ENCODE peak calls at places on chromosomes 4 and X, in six cellular contexts. I, X, G, R, L and H are unnamed samples.

GRCh38 chr4:8700576-8700975 is 108.0 kb downstream of the CPZ start:
- DNase-seq in X (no peak), I (peak), R (no peak), L (peak), G (no peak), H (no peak)

GRCh38 chr4:112002301-112002700 is 143.0 kb upstream of the FAM241A start:
- DNase-seq in R (no peak), G (no peak), L (no peak), I (no peak), X (no peak), H (no peak)

GRCh38 chr4:114945616-114946015 is 167.8 kb downstream of the NDST4 start:
- DNase-seq in G (no peak), I (no peak), L (no peak), X (no peak), R (no peak), H (no peak)

GRCh38 chr4:155237567-155237966 is 29.1 kb downstream of the NPY2R start:
- DNase-seq in X (no peak), I (no peak), G (no peak), R (no peak), L (no peak), H (no peak)

GRCh38 chr4:23660865-23661264 is 229.0 kb downstream of the PPARGC1A start:
- DNase-seq in L (no peak), I (no peak), G (no peak), R (no peak), X (no peak), H (no peak)

GRCh38 chr4:187908079-187908501 is 87.5 kb upstream of the ZFP42 start:
- DNase-seq in I (no peak), X (no peak), L (no peak), G (no peak), R (no peak), H (no peak)

GRCh38 chr4:121697626-121698025 is 846 bp upstream of the ANXA5 start:
- DNase-seq in G (no peak), L (no peak), R (no peak), X (no peak), I (no peak), H (no peak)

GRCh38 chr4:103012085-103012484 is 7.4 kb downstream of the SLC9B1 start:
- DNase-seq in L (no peak), G (peak), X (no peak), R (no peak), I (no peak), H (peak)

GRCh38 chr4:82043081-82043808 is 330.5 kb downstream of the HNRNPD start:
- DNase-seq in L (no peak), G (no peak), R (no peak), I (peak), X (peak), H (no peak)

GRCh38 chrX:14029039-14029424 is 660 bp downstream of the GEMIN8 start:
- DNase-seq in I (no peak), L (no peak), X (no peak), G (no peak), R (no peak), H (no peak)
- TF ChIP-seq POLR2A in I (no peak), L (no peak), X (no peak), G (no peak), R (no peak), H (no peak)

GRCh38 chr4:56977321-56978012 is at the start of gene NOA1:
- DNase-seq in L (peak), G (peak), X (peak), R (peak), I (peak), H (peak)

GRCh38 chr4:56976283-56976877 is 1.0 kb downstream of the NOA1 start:
- DNase-seq in R (no peak), I (peak), L (peak), G (no peak), X (no peak), H (no peak)

GRCh38 chr4:56979674-56980073 is 978 bp downstream of the POLR2B start:
- DNase-seq in G (no peak), R (no peak), L (peak), X (peak), I (no peak), H (no peak)

GRCh38 chr4:56976878-56977320 is 507 bp downstream of the NOA1 start:
- DNase-seq in R (no peak), I (peak), G (no peak), L (no peak), X (peak), H (no peak)

DNA sequence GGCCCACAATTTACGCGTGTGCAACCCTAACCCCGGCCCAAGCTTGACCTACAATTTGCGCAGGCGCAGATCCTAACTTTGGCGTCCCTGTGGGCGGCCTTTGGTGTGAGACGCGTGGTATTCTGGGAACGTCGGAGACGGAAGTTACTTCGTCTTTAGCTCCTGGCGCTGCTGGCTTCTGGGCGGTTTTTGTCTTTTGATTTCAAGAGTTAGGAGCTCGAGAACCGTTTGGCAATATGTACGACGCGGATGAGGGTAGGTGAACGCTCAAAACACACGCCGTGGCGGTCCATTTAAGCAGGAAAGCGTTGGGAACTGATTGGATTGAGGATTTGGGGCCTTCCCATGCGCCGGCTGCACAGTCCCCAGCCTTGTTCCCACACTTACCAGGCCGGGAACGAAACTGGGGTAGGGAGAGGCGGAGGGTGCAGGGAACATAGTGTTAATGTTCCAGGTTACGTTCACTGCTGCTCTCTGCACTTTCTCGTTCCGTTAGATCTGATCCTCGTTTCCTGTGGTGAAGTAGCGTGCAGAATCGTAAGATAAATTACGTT is at the start of gene POLR2B:
- DNase-seq in I (peak), L (peak), G (peak), R (peak), X (peak), H (peak)
- TF ChIP-seq POLR2A in I (peak), L (no peak), G (peak), R (no peak), X (peak), H (peak)

GRCh38 chr4:3271131-3271530 is 21.7 kb upstream of the RGS12 start:
- DNase-seq in G (no peak), R (peak), I (no peak), X (no peak), L (peak), H (no peak)
- TF ChIP-seq POLR2A in G (no peak), R (no peak), I (no peak), X (no peak), L (no peak), H (no peak)

GRCh38 chrX:54181196-54181953 is 1.7 kb downstream of the FAM120C start:
- DNase-seq in G (no peak), X (peak), I (no peak), L (no peak), R (no peak), H (no peak)

GRCh38 chrX:54180403-54180802 is 2.7 kb downstream of the FAM120C start:
- DNase-seq in R (no peak), L (no peak), I (no peak), X (no peak), G (no peak), H (no peak)

GRCh38 chrX:54182864-54183613 is at the start of gene FAM120C:
- DNase-seq in I (peak), X (peak), L (peak), R (peak), G (peak), H (peak)

GRCh38 chrX:54184474-54184873 is 1.4 kb upstream of the FAM120C start:
- DNase-seq in X (no peak), G (no peak), I (no peak), R (no peak), L (no peak), H (no peak)

GRCh38 chrX:54182194-54182863 is 725 bp downstream of the FAM120C start:
- DNase-seq in G (peak), R (peak), X (peak), I (peak), L (peak), H (peak)
- TF ChIP-seq POLR2A in G (no peak), R (no peak), X (peak), I (no peak), L (no peak), H (no peak)

GRCh38 chr4:183443609-183444148 is 757 bp upstream of the CDKN2AIP start:
- DNase-seq in L (peak), I (peak), X (no peak), R (no peak), G (no peak), H (no peak)
- TF ChIP-seq POLR2A in L (no peak), I (no peak), X (no peak), R (no peak), G (no peak), H (no peak)

GRCh38 chr4:3875466-3875865 is 109.3 kb downstream of the ADRA2C start:
- DNase-seq in G (no peak), I (no peak), R (no peak), L (peak), X (no peak), H (no peak)
- TF ChIP-seq POLR2A in G (no peak), I (no peak), R (no peak), L (no peak), X (no peak), H (no peak)

DNA sequence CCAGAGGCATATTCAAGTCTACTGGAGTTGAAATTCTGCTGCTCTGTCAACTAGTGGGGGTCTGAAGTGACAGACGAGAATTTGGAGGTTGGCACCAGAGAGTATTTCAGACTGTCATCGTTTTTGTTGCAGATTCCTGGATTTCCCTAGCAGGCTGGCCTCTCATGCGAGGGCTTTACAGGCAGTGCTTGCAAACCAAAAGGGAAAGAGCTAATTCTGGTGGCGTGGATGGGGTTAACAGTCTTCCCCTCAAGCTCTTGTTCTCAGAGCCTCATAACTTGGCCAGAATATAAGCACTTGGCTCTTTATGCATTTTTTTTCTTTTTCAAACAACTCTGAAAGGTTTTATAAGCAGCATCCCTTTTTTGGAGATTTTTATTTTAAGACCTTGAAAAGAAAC is at the start of gene SPARCL1:
- DNase-seq in R (peak), X (no peak), G (peak), L (no peak), I (no peak), H (peak)
- TF ChIP-seq POLR2A in R (no peak), X (peak), G (no peak), L (no peak), I (no peak), H (peak)

DNA sequence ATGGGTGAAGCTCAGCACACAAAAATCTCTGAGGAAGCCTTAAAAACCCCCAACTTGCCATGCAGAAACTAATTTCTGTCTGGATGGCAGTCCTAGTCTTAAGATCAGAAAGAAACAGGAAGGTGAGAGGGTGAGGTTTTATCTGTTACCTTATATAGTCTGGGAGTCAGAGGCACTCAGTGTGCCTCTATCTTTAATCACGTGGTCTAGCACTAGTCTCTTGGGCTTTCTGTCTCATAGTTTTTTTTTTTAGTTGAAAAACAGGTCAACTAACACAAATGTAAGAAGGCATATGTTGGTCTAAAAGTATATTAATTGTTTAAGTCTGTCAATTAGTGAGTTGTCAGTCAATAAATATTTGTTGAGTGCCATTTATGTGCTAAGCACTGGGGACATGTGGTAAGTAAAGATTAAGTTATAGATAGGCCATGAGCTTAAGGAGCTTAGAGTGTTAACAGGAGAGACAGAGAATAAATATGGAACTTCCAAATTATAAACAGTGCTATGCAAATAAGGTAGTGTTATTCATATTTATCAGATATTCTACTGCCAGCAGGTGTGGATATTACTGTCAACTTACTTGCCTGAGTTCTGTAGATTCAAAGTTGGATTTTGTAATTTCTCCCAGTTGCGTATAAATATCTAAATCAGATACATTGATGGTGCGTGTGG is 6.9 kb downstream of the CYBB start:
- DNase-seq in X (no peak), L (no peak), R (no peak), I (no peak), G (no peak), H (no peak)
- TF ChIP-seq POLR2A in X (no peak), L (no peak), R (no peak), I (no peak), G (no peak), H (no peak)

DNA sequence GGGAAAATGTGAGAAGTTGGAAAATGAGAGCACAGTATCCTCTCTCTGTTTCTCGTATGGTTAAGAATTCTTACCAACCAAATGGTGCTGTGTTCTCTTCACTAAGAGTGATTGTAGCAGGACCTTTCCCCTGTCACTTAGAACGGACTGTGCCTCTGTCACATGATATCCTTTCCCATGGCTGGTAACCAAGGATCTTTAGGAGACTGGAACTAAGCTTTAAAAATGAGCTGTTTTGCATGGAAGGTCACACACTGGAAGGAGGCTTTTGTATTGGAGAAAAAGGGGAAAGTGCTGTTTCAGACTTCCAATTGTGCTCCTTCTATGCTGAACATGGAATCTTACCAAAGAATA is 148.5 kb downstream of the SLC4A4 start:
- DNase-seq in L (no peak), I (no peak), G (no peak), R (peak), X (peak), H (no peak)
- TF ChIP-seq POLR2A in L (no peak), I (no peak), G (no peak), R (no peak), X (no peak), H (no peak)